ENCODE peak calls at places on chromosomes 6 and 20, in eight cellular contexts. J is lung; S is GM12878; Q is heart right ventricle; I is tibial nerve; R is naive thymus-derived CD4-positive, alpha-beta T cell; F is mesendoderm; N is neuronal stem cell. G is an unnamed sample. For H3K27me3, the result is how much of the 10 kb centered on the place peaks cover.

GRCh38 chr20:46622125-46622524 is 29.1 kb downstream of the SLC13A3 start:
- DNase-seq in N (peak), S (no peak), R (no peak), I (no peak), J (no peak), Q (no peak), F (peak), G (no peak)

GRCh38 chr6:62288974-62289373 is 2.9 kb upstream of the KHDRBS2 start:
- DNase-seq in N (no peak), S (no peak), F (no peak), R (no peak), J (no peak), Q (no peak), I (no peak), G (no peak)

GRCh38 chr20:17859616-17860232 is 108.9 kb downstream of the SNX5 start:
- DNase-seq in I (no peak), Q (peak), R (no peak), S (no peak), N (no peak), J (no peak), F (peak), G (peak)

GRCh38 chr20:34512266-34512954 is 3.8 kb upstream of the DYNLRB1 start:
- DNase-seq in S (no peak), N (no peak), J (no peak), R (no peak), F (no peak), Q (no peak), I (no peak), G (no peak)

GRCh38 chr20:59515013-59515905 is 89.1 kb upstream of the PHACTR3 start:
- DNase-seq in F (peak), S (no peak), I (peak), R (no peak), N (peak), J (peak), Q (peak), G (peak)

GRCh38 chr6:112180095-112180820 is 74.1 kb downstream of the LAMA4 start:
- DNase-seq in S (no peak), N (peak), F (peak), R (peak), Q (no peak), I (no peak), J (no peak), G (no peak)

GRCh38 chr6:96089173-96089572 is 73.4 kb downstream of the FUT9 start:
- DNase-seq in R (no peak), Q (no peak), F (peak), J (no peak), I (no peak), S (no peak), N (peak), G (no peak)

GRCh38 chr6:68200929-68201328 is 434.2 kb upstream of the ADGRB3 start:
- DNase-seq in I (no peak), Q (no peak), R (no peak), S (no peak), J (no peak), N (no peak), F (no peak), G (no peak)

GRCh38 chr6:78810146-78810545 is 57.2 kb upstream of the IRAK1BP1 start:
- DNase-seq in J (no peak), Q (no peak), S (no peak), I (no peak), F (peak), N (peak), R (no peak), G (no peak)

GRCh38 chr20:11103866-11104265 is 430.1 kb upstream of the JAG1 start:
- DNase-seq in Q (no peak), N (no peak), F (no peak), J (no peak), R (no peak), I (no peak), S (no peak), G (no peak)

GRCh38 chr6:119484598-119484997 is 135.0 kb upstream of the MAN1A1 start:
- DNase-seq in I (no peak), S (no peak), Q (no peak), J (no peak), R (no peak), F (peak), N (no peak), G (no peak)

GRCh38 chr6:84618836-84619235 is 145.6 kb downstream of the TBX18 start:
- DNase-seq in J (no peak), F (peak), S (no peak), Q (no peak), I (no peak), R (no peak), N (no peak), G (no peak)

GRCh38 chr6:166365221-166365620 is 17.5 kb downstream of the MPC1 start:
- DNase-seq in F (peak), J (no peak), Q (no peak), R (no peak), S (no peak), I (no peak), N (no peak), G (peak)

GRCh38 chr6:85490516-85491248 is 40.8 kb downstream of the NT5E start:
- DNase-seq in F (no peak), R (no peak), N (no peak), J (no peak), Q (no peak), I (no peak), S (no peak), G (no peak)

GRCh38 chr6:142500265-142500786 is 198.5 kb downstream of the ADGRG6 start:
- DNase-seq in J (no peak), Q (no peak), S (no peak), F (no peak), R (no peak), I (no peak), N (no peak), G (no peak)

GRCh38 chr6:51675551-51676275 is 411.7 kb downstream of the PKHD1 start:
- DNase-seq in S (no peak), N (no peak), F (no peak), I (no peak), J (no peak), Q (no peak), R (no peak), G (no peak)

GRCh38 chr6:39029156-39030011 is 19.2 kb upstream of the GLP1R start:
- DNase-seq in F (peak), Q (peak), N (peak), R (no peak), I (no peak), J (no peak), S (no peak), G (no peak)

GRCh38 chr6:20806669-20807068 is 272.4 kb downstream of the CDKAL1 start:
- DNase-seq in R (no peak), S (no peak), Q (no peak), J (no peak), F (no peak), N (no peak), I (no peak), G (no peak)

GRCh38 chr6:85677243-85677956 is 34.7 kb upstream of the SYNCRIP start:
- DNase-seq in R (no peak), F (no peak), Q (no peak), I (no peak), N (no peak), S (no peak), J (no peak), G (no peak)

GRCh38 chr6:146915671-146916127 is 288.5 kb upstream of the STXBP5 start:
- DNase-seq in R (no peak), J (no peak), N (no peak), S (no peak), F (no peak), Q (no peak), I (no peak), G (no peak)

GRCh38 chr6:154752015-154752414 is 18.8 kb downstream of the SCAF8 start:
- DNase-seq in N (no peak), F (peak), J (no peak), I (no peak), Q (no peak), S (no peak), R (no peak), G (no peak)

GRCh38 chr6:110541701-110542309 is 65.4 kb upstream of the SLC22A16 start:
- DNase-seq in I (no peak), N (no peak), Q (peak), S (no peak), F (no peak), R (no peak), J (no peak), G (peak)

GRCh38 chr6:21900730-21901129 is 307.2 kb downstream of the SOX4 start:
- DNase-seq in I (no peak), N (no peak), R (no peak), S (no peak), Q (no peak), J (no peak), F (no peak), G (no peak)

GRCh38 chr6:161961796-161962195 is 687.9 kb upstream of the AGPAT4 start:
- DNase-seq in N (no peak), R (no peak), Q (no peak), J (no peak), S (no peak), I (no peak), F (no peak), G (no peak)

GRCh38 chr6:161959072-161959471 is 685.2 kb upstream of the AGPAT4 start:
- DNase-seq in J (no peak), S (no peak), F (no peak), N (no peak), I (no peak), R (no peak), Q (no peak), G (no peak)

GRCh38 chr6:161963634-161964244 is 689.9 kb upstream of the AGPAT4 start:
- DNase-seq in F (no peak), J (no peak), N (no peak), Q (no peak), I (no peak), R (no peak), S (no peak), G (no peak)

GRCh38 chr6:161961046-161961445 is 687.2 kb upstream of the AGPAT4 start:
- DNase-seq in I (no peak), S (no peak), Q (no peak), N (no peak), R (no peak), J (no peak), F (no peak), G (no peak)

DNA sequence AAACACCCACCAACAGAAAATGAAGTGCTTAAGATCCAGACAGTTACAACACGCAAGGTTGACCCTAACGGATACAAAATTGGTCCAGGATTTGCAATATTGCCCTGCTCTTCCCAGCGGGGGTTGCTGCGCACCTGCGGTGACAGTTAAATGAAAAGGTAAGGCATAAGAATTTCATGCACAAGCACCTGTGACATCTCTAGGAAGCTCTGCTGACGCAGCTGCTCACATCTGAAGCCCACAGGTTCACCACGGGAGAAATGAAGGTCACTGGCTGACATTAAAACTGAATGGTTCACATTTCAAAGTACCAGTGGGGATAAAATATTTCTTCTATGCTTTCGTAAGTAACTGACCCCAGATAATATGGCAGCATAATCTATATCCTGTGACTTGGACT is 689.3 kb upstream of the AGPAT4 start:
- DNase-seq in N (no peak), J (no peak), I (no peak), S (no peak), R (no peak), F (no peak), Q (no peak), G (no peak)
- H3K27me3 ChIP-seq in N (under half), J (under half), I (under half), S (under half), R (under half), F (under half), Q (under half), G (under half)

DNA sequence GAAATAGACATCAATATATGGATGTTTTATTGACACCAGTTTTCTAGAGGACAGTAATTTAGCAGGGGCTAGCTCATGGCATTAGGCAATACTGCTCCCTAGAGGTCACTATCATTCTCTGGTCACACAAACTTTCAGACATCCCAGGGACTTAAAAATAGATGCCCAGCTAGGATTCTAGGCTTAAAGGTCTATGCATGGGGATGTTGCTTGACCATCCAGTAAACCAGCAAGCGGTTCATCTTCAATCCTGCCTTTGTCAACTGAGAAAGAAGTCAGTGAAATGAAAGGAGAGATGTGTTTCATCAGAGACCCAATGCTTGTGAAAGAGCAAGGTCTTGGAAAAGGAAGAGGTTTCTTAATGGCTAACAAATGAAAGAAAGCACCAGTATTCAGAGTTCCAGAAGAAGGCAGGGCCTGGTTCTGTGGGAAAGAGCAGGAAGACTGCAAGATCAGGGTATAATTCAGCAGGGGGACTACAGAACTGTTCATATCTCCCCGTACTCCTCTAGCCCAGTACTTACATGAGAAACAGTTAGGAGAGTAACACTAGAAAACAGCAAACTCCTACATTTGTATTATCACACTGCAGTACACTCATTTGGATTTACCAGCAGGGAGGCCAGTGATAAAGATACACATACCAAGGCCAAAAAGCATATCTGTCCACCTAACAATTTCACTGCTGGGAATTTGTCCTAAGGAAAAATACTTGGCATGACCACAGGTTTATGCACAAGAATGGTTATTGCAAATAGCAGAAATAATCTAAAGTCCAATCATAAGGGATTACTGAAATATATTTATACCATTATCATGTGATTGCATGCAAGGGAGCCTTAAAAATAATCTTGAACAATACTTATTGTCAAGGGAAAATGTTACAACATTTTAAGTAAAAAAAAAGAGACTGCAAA is 151.4 kb upstream of the LAMA2 start:
- DNase-seq in J (no peak), S (no peak), Q (no peak), I (no peak), F (peak), R (no peak), N (peak), G (no peak)
- H3K27ac ChIP-seq in J (no peak), S (no peak), Q (no peak), I (peak), F (no peak), R (no peak), N (no peak), G (peak)

GRCh38 chr20:62973033-62973745 is 20.7 kb downstream of the SLC17A9 start:
- DNase-seq in I (no peak), S (no peak), Q (no peak), F (no peak), N (no peak), R (no peak), J (no peak), G (no peak)
- H3K27me3 ChIP-seq in I (half or more), S (under half), Q (half or more), F (under half), N (half or more), R (under half), J (under half), G (under half)

GRCh38 chr6:160430741-160431140 is 82.6 kb downstream of the SLC22A3 start:
- DNase-seq in R (no peak), Q (no peak), J (no peak), I (peak), F (no peak), S (no peak), N (no peak), G (no peak)
- H3K27ac ChIP-seq in R (no peak), Q (peak), J (no peak), I (peak), F (no peak), S (no peak), N (no peak), G (no peak)

GRCh38 chr6:28462401-28462800 is 19.1 kb upstream of the ZSCAN23 start:
- DNase-seq in J (no peak), N (no peak), S (no peak), R (no peak), F (no peak), I (no peak), Q (no peak), G (no peak)
- H3K27me3 ChIP-seq in J (under half), N (under half), S (under half), R (under half), F (under half), I (half or more), Q (half or more), G (under half)

GRCh38 chr6:26568601-26569432 is 27.9 kb upstream of the ABT1 start:
- DNase-seq in I (peak), N (peak), J (peak), Q (peak), S (peak), R (peak), F (peak), G (peak)

GRCh38 chr6:26563488-26563887 is 25.3 kb downstream of the HMGN4 start:
- DNase-seq in S (no peak), R (no peak), N (no peak), I (no peak), J (no peak), F (no peak), Q (no peak), G (no peak)

GRCh38 chr6:26570027-26570809 is 26.5 kb upstream of the ABT1 start:
- DNase-seq in J (no peak), Q (no peak), I (no peak), N (no peak), S (no peak), F (no peak), R (no peak), G (no peak)

GRCh38 chr6:26571592-26572296 is 25.0 kb upstream of the ABT1 start:
- DNase-seq in N (peak), S (peak), F (peak), Q (peak), R (peak), I (peak), J (no peak), G (no peak)

DNA sequence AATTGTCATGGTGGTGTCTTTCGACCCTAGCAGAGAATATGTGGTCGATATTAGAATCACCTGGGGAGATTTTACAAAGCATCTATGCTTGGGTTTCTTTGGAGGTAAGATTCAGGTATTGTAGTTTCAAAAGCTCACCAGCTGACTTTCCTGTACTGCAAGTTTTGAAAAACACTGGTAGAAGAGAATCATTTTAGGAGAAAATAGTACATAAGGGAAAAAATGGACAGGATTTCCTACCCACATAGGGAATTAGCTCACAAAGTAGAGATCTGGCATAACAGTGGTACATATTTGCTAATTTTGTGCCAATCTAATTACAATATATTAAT is 27.4 kb upstream of the ABT1 start:
- DNase-seq in J (no peak), R (no peak), Q (no peak), F (no peak), N (no peak), I (no peak), S (no peak), G (no peak)
- H3K27ac ChIP-seq in J (no peak), R (no peak), Q (no peak), F (no peak), N (no peak), I (peak), S (no peak), G (peak)

GRCh38 chr20:22464312-22465003 is 119.9 kb downstream of the FOXA2 start:
- DNase-seq in I (no peak), F (no peak), J (no peak), S (no peak), Q (no peak), R (no peak), N (no peak), G (no peak)
- H3K27me3 ChIP-seq in I (under half), F (under half), J (under half), S (under half), Q (under half), R (under half), N (under half), G (under half)

GRCh38 chr6:27136077-27136644 is 111.3 kb upstream of the PRSS16 start:
- DNase-seq in I (no peak), J (no peak), R (no peak), Q (no peak), F (no peak), N (no peak), S (no peak), G (no peak)

GRCh38 chr6:27136978-27137814 is 110.3 kb upstream of the PRSS16 start:
- DNase-seq in Q (no peak), S (no peak), N (no peak), I (no peak), R (no peak), J (no peak), F (no peak), G (no peak)

GRCh38 chr6:27139753-27140522 is 107.6 kb upstream of the PRSS16 start:
- DNase-seq in Q (no peak), J (no peak), S (no peak), N (no peak), F (peak), R (no peak), I (no peak), G (no peak)

GRCh38 chr6:27138837-27139752 is 108.4 kb upstream of the PRSS16 start:
- DNase-seq in F (peak), J (no peak), I (peak), R (peak), S (peak), Q (peak), N (peak), G (peak)

GRCh38 chr6:27138398-27138797 is 109.1 kb upstream of the PRSS16 start:
- DNase-seq in Q (no peak), J (no peak), I (no peak), F (peak), R (no peak), N (no peak), S (no peak), G (no peak)
- H3K27ac ChIP-seq in Q (peak), J (peak), I (no peak), F (peak), R (peak), N (no peak), S (peak), G (peak)